ENCODE peak calls at places on chromosomes 2 and 18, in nine cellular contexts. E is neural progenitor cell, L is fibroblast of lung, V is IMR-90, H is kidney, K is endodermal cell, U is MM.1S, S is GM23248, O is HepG2. I is an unnamed sample.

GRCh38 chr2:112255875-112256274 is 1.0 kb upstream of the ZC3H8 start:
- DNase-seq in U (no peak), E (no peak), L (no peak), K (no peak), V (no peak), H (no peak), O (no peak), S (no peak), I (no peak)

GRCh38 chr18:35998967-35999366 is 26.5 kb downstream of the RMP24 start:
- DNase-seq in H (no peak), L (no peak), E (no peak), O (no peak), U (no peak), K (no peak), V (no peak), S (peak), I (peak)

GRCh38 chr2:219205165-219205538 is 1.4 kb upstream of the ZFAND2B start:
- DNase-seq in U (no peak), V (no peak), E (no peak), K (no peak), O (no peak), L (no peak), S (no peak), H (peak), I (no peak)

GRCh38 chr2:68812256-68812655 is 58.9 kb downstream of the BMP10 start:
- DNase-seq in L (no peak), V (peak), O (peak), H (no peak), S (no peak), E (no peak), U (no peak), K (no peak), I (no peak)

GRCh38 chr2:16315911-16316310 is 349.7 kb downstream of the CYRIA start:
- DNase-seq in L (no peak), H (no peak), K (no peak), E (no peak), O (no peak), V (no peak), S (no peak), U (no peak), I (no peak)

GRCh38 chr2:238286551-238286950 is 1.9 kb downstream of the PER2 start:
- DNase-seq in U (no peak), K (no peak), H (peak), S (peak), E (no peak), O (peak), V (peak), L (peak), I (peak)

GRCh38 chr2:72993585-72994280 is 76.4 kb downstream of the EMX1 start:
- DNase-seq in O (no peak), K (peak), L (no peak), V (no peak), E (no peak), H (peak), U (no peak), S (peak), I (no peak)

GRCh38 chr2:179965291-179965690 is 41.8 kb downstream of the CWC22 start:
- DNase-seq in V (no peak), E (no peak), U (no peak), L (no peak), O (no peak), H (no peak), S (no peak), K (no peak), I (no peak)

GRCh38 chr18:14975431-14975830 is 227.5 kb downstream of the ANKRD30B start:
- DNase-seq in K (no peak), H (no peak), S (no peak), V (no peak), U (no peak), L (no peak), E (no peak), O (no peak), I (no peak)

GRCh38 chr2:71943238-71944182 is 204.2 kb downstream of the CYP26B1 start:
- DNase-seq in E (no peak), H (peak), S (peak), O (no peak), U (no peak), V (no peak), L (no peak), K (no peak), I (no peak)

GRCh38 chr2:239337122-239337876 is 63.5 kb downstream of the HDAC4 start:
- DNase-seq in L (no peak), E (no peak), S (no peak), O (no peak), U (no peak), V (no peak), H (no peak), K (no peak), I (no peak)

GRCh38 chr2:124254621-124255020 is 229.5 kb downstream of the CNTNAP5 start:
- DNase-seq in O (no peak), K (no peak), L (peak), U (no peak), H (no peak), V (peak), S (no peak), E (no peak), I (peak)

GRCh38 chr2:69056071-69056470 is 43.1 kb downstream of the ANTXR1 start:
- DNase-seq in V (no peak), S (no peak), K (no peak), O (no peak), L (no peak), E (no peak), U (no peak), H (no peak), I (no peak)

GRCh38 chr2:134217316-134217715 is 36.6 kb upstream of the MGAT5 start:
- DNase-seq in K (no peak), S (no peak), V (no peak), L (no peak), H (no peak), E (no peak), U (peak), O (no peak), I (no peak)

GRCh38 chr2:85851253-85851955 is 37.4 kb downstream of the ST3GAL5 start:
- DNase-seq in K (no peak), V (no peak), E (no peak), O (no peak), U (no peak), H (no peak), S (peak), L (no peak), I (peak)

GRCh38 chr2:137262600-137262999 is 497.3 kb downstream of the THSD7B start:
- DNase-seq in O (no peak), L (no peak), H (no peak), E (peak), K (no peak), U (no peak), V (no peak), S (no peak), I (no peak)
- H3K9ac ChIP-seq in O (no peak), L (no peak), H (no peak), E (no peak), K (no peak), U (no peak), V (no peak), S (no peak), I (no peak)

GRCh38 chr2:212712991-212713390 is 174.4 kb upstream of the ERBB4 start:
- DNase-seq in L (peak), O (no peak), U (no peak), E (no peak), K (no peak), H (no peak), S (peak), V (no peak), I (peak)

GRCh38 chr2:212709287-212709686 is 170.7 kb upstream of the ERBB4 start:
- DNase-seq in H (no peak), O (no peak), K (no peak), U (no peak), L (peak), S (peak), V (peak), E (peak), I (no peak)

GRCh38 chr2:212712466-212712865 is 173.9 kb upstream of the ERBB4 start:
- DNase-seq in U (no peak), V (peak), E (no peak), L (peak), S (no peak), K (no peak), H (no peak), O (no peak), I (peak)

GRCh38 chr2:212713681-212714080 is 175.1 kb upstream of the ERBB4 start:
- DNase-seq in L (no peak), V (peak), H (no peak), E (no peak), O (no peak), K (no peak), U (no peak), S (no peak), I (no peak)

DNA sequence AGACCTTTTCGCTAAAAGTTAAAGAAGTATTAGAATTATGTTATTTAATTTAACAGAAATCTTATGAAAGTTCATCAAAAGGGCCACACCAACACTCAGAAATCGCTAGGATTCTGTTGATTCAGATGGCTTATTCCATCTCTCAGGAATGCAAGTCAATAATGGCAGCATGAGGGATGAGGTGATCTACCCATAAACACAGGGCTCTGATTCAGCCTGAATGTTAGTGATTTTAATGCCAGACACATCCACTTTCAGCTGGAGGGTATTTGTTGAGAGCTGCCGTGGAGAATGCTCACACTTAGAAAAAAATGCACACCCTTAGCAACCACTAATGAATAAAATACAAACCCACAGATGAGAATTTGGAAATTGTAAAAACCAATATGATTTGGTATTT is 173.2 kb upstream of the ERBB4 start:
- DNase-seq in V (peak), O (no peak), U (no peak), K (no peak), L (peak), E (no peak), S (peak), H (no peak), I (peak)
- H3K9ac ChIP-seq in V (no peak), O (no peak), U (no peak), K (no peak), L (no peak), E (no peak), S (peak), H (no peak), I (no peak)

DNA sequence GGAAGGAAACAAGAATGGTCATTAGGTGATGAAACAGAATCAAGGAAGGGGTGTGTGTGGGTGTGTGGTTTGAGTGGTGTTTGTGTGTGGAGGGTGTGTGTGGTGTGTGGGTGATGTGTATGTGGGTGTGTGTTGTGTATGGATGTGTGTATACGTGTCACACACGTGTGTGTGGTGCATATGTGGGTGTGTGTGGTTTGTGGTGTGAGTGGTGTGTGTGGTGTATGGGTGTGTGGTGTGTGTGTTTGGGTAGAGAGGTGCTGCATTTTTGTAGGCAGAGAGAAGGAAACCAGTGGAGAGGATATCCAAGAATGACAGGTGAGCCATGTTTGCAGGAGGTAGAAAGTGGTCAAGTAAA is 1.1 kb upstream of the CEP192 start:
- DNase-seq in K (no peak), L (no peak), V (no peak), O (no peak), S (no peak), E (no peak), U (no peak), H (no peak), I (no peak)
- H3K9ac ChIP-seq in K (peak), L (no peak), V (peak), O (peak), S (peak), E (no peak), U (peak), H (no peak), I (no peak)

DNA sequence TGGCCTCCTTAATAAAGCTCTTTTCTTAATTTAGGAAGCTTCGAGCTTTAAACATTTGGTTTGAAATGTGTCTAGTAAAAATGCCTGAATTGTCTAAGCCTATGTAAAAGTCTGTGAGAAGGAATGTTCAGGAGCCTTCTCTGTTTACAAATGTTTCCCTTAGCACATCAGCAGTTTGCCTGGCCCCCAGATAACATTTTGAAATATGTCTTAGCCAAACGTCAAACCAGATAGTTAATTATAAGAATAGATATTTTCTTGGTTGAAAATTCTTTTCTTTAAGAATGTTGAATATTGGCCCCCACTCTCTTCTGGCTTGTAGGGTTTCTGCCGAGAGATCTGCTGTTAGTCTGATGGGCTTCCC is 498.6 kb downstream of the CCDC85A start:
- DNase-seq in O (no peak), E (no peak), S (no peak), V (no peak), H (no peak), K (no peak), L (peak), U (no peak), I (no peak)
- H3K9ac ChIP-seq in O (no peak), E (no peak), S (no peak), V (no peak), H (no peak), K (no peak), L (no peak), U (no peak), I (no peak)

I was measured in trophoblast cell.